ENCODE peak calls at places on chromosome 17, in five cellular contexts. J is fibroblast of pulmonary artery, X is fibroblast of mammary gland, I is K562, W is endodermal cell. A is an unnamed sample.

GRCh38 chr17:63222655-63223054 is 223.5 kb downstream of the CYB561 start:
- DNase-seq in J (peak), X (peak), I (no peak), W (no peak), A (no peak)

GRCh38 chr17:71948703-71949422 is 172.0 kb upstream of the SOX9 start:
- DNase-seq in J (no peak), X (no peak), I (no peak), W (no peak), A (no peak)

GRCh38 chr17:8803531-8804416 is 4.6 kb upstream of the MFSD6L start:
- DNase-seq in J (no peak), X (no peak), I (no peak), W (peak), A (no peak)

GRCh38 chr17:33986088-33986487 is 269.0 kb upstream of the CCL2 start:
- DNase-seq in J (no peak), X (no peak), I (no peak), W (no peak), A (no peak)

GRCh38 chr17:68398731-68399637 is 58.3 kb downstream of the WIPI1 start:
- DNase-seq in J (peak), X (peak), I (peak), W (peak), A (peak)

GRCh38 chr17:10649602-10650001 is 7.5 kb downstream of the MYH3 start:
- DNase-seq in J (no peak), X (no peak), I (no peak), W (no peak), A (no peak)

GRCh38 chr17:41437769-41438168 is 3.0 kb downstream of the KRT38 start:
- DNase-seq in J (no peak), X (no peak), I (no peak), W (no peak), A (no peak)

GRCh38 chr17:10061131-10061581 is 137.2 kb downstream of the GAS7 start:
- DNase-seq in J (no peak), X (peak), I (no peak), W (no peak), A (no peak)

GRCh38 chr17:9845306-9845705 is 19.6 kb downstream of the GLP2R start:
- DNase-seq in J (no peak), X (no peak), I (no peak), W (peak), A (no peak)

GRCh38 chr17:41977991-41978390 is 11.4 kb downstream of the CNP start:
- DNase-seq in J (no peak), X (no peak), I (no peak), W (no peak), A (no peak)

GRCh38 chr17:60079401-60079861 is 710 bp upstream of the HEATR6 start:
- DNase-seq in J (peak), X (peak), I (no peak), W (no peak), A (no peak)

GRCh38 chr17:63082952-63083351 is 116.9 kb downstream of the TANC2 start:
- DNase-seq in J (peak), X (peak), I (no peak), W (no peak), A (no peak)

GRCh38 chr17:7548585-7549400 is at the start of gene TNFSF12:
- DNase-seq in J (no peak), X (no peak), I (peak), W (peak), A (peak)

GRCh38 chr17:61368832-61369468 is 30.7 kb upstream of the TBX2 start:
- DNase-seq in J (no peak), X (no peak), I (no peak), W (peak), A (no peak)

GRCh38 chr17:50828508-50829170 is 6.7 kb upstream of the WFIKKN2 start:
- DNase-seq in J (no peak), X (no peak), I (no peak), W (no peak), A (no peak)

GRCh38 chr17:61323015-61323379 is 76.6 kb upstream of the TBX2 start:
- DNase-seq in J (no peak), X (peak), I (no peak), W (no peak), A (no peak)

GRCh38 chr17:34269969-34270368 is at the start of gene CCL7:
- DNase-seq in J (peak), X (peak), I (no peak), W (no peak), A (no peak)

GRCh38 chr17:68704897-68705296 is 103.7 kb upstream of the FAM20A start:
- DNase-seq in J (no peak), X (peak), I (no peak), W (no peak), A (no peak)

GRCh38 chr17:27540300-27541105 is 84.3 kb downstream of the KSR1 start:
- DNase-seq in J (peak), X (peak), I (no peak), W (peak), A (no peak)

GRCh38 chr17:17355426-17355825 is 52.3 kb downstream of the NT5M start:
- DNase-seq in J (no peak), X (no peak), I (no peak), W (no peak), A (no peak)

GRCh38 chr17:44044092-44044491 is 22.4 kb downstream of the LSM12 start:
- DNase-seq in J (peak), X (peak), I (no peak), W (no peak), A (no peak)

GRCh38 chr17:72555052-72555451 is 434.2 kb downstream of the SOX9 start:
- DNase-seq in J (no peak), X (no peak), I (no peak), W (no peak), A (no peak)

GRCh38 chr17:10843806-10844205 is 5.9 kb upstream of the PIRT start:
- DNase-seq in J (peak), X (no peak), I (no peak), W (peak), A (no peak)

GRCh38 chr17:70110443-70110880 is 35.4 kb downstream of the KCNJ16 start:
- DNase-seq in J (peak), X (peak), I (no peak), W (no peak), A (no peak)

GRCh38 chr17:50266384-50267073 is 7.7 kb upstream of the TMEM92 start:
- DNase-seq in J (peak), X (peak), I (no peak), W (peak), A (peak)

GRCh38 chr17:596763-597644 is 117.6 kb downstream of the VPS53 start:
- DNase-seq in J (peak), X (peak), I (no peak), W (no peak), A (no peak)

GRCh38 chr17:494601-495195 is 142.1 kb upstream of the RPH3AL start:
- DNase-seq in J (no peak), X (no peak), I (no peak), W (no peak), A (no peak)

GRCh38 chr17:27455914-27456680 is at the start of gene KSR1:
- DNase-seq in J (peak), X (peak), I (peak), W (peak), A (peak)

GRCh38 chr17:17666111-17666714 is 15.0 kb upstream of the RAI1 start:
- DNase-seq in J (peak), X (peak), I (no peak), W (no peak), A (no peak)

GRCh38 chr17:77735341-77736206 is 222.9 kb upstream of the TNRC6C start:
- DNase-seq in J (peak), X (no peak), I (peak), W (peak), A (no peak)

GRCh38 chr17:35448214-35448898 is at the start of gene SLFN13:
- DNase-seq in J (peak), X (peak), I (peak), W (peak), A (peak)

GRCh38 chr17:40703652-40704051 is at the start of gene KRT24:
- DNase-seq in J (no peak), X (no peak), I (no peak), W (no peak), A (no peak)

GRCh38 chr17:58352018-58352842 is at the start of gene SUPT4H1:
- DNase-seq in J (peak), X (peak), I (peak), W (peak), A (peak)
- TF ChIP-seq CTCF in J (no peak), X (no peak), I (no peak), W (peak), A (no peak)

DNA sequence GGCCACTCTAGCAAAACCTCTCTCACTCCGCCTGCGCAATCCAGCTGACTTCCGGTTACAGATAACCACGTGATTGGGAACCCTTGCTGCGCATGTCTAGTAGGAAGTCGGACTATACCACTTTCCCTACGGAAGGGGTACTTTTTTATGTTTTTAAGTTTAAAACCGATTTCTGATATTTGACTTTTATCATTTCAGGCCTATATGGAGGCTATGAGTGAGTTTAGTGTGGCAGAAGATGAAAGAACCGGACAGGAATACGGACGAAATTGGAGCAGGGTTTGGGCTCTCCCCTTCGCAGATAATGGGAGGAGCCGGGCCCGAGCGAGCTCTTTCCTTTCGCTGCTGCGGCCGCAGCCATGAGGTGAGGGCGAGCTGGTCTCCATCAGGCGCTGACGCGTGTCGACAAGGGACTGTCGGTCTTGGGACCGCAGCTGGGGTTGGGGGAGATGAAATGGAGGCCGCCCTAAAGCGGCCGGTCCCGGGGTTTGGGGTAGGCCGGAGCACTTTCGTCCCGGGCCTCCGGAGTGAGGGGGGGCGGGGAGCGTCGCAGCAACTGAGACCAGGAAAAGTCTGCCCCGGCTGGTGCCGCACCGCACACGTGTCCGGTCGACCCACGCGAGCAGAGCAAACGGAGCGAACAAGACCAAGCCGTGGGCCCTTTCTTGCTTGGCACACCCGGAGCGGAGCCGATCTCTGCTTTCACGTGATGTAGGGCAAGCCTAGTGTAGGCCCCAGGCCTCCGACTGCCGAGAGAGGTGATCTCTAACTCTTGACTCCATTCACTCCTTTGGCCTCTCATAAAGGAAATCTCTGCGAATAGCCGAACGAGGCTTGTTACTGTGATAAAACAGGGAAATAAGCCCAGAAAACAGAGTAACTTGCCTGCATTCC is at the start of gene RPL19:
- DNase-seq in J (peak), X (peak), I (peak), W (peak), A (peak)
- TF ChIP-seq CTCF in J (no peak), X (no peak), I (no peak), W (no peak), A (no peak)

DNA sequence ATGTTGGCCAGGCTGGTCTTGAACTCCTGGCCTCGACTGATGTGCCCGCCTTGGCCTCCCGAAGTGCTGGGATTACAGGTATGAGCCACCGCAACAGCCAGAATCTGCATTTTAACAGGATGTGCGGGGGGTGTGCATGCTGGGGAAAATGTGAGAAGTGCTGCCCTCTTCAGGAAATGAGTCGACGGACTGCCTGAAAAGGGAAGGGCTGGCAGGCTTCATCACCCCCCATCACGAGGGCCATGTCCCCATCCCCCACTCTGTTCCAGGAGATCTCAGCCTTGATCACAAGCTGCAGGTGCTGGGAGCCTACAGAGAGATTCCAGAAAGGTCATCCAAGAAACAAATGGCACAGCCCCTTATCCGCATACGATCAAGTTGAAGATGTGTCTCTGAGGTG is 195.3 kb upstream of the RPL38 start:
- DNase-seq in J (no peak), X (peak), I (no peak), W (peak), A (no peak)
- TF ChIP-seq CTCF in J (peak), X (peak), I (peak), W (peak), A (peak)

DNA sequence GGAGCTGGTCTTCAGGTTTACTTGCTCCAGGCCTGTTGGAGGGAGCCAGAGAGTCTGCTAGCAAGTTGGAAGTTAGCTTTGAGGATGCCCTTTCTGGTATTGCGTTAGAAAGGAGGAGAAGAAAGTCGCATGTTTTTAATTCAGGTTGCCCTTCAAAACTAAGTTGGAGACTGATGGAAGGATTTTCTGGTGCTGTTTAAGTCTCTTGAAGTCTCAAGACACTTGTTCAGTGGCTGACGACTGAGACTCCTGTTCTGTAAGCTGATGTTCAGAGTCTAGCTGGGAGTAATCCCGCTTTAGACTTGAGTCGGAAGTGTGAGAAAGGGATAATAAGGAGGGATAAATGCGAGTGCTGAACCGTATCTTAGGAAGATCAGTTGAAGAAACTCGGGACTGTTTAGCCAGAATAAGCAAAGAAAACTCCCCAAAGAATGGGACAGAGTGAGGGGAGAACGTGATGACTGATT is 740 bp downstream of the AATF start:
- DNase-seq in J (no peak), X (peak), I (no peak), W (no peak), A (no peak)
- TF ChIP-seq CTCF in J (no peak), X (no peak), I (no peak), W (no peak), A (no peak)

GRCh38 chr17:32876414-32877163 is at the start of gene MYO1D:
- DNase-seq in J (no peak), X (no peak), I (peak), W (peak), A (peak)
- TF ChIP-seq CTCF in J (no peak), X (no peak), I (peak), W (peak), A (peak)